ENCODE peak calls at places on chromosomes 12 and 14, in nine cellular contexts. X is tibial nerve, N is heart right ventricle, B is mammary epithelial cell, T is esophagus squamous epithelium, R is psoas muscle, U is fibroblast of mammary gland, S is nephron progenitor cell, H is progenitor cell of endocrine pancreas. E is an unnamed sample.

GRCh38 chr12:3655331-3655900 is 97.5 kb downstream of the CRACR2A start:
- DNase-seq in X (no peak), N (no peak), B (peak), T (no peak), R (no peak), U (peak), S (no peak), H (no peak), E (peak)

GRCh38 chr12:27906127-27906500 is 66.4 kb downstream of the PTHLH start:
- DNase-seq in X (no peak), N (no peak), B (peak), T (no peak), R (no peak), U (peak), S (no peak), H (no peak), E (no peak)

GRCh38 chr14:66295386-66295785 is 190.8 kb upstream of the CCDC196 start:
- DNase-seq in X (no peak), N (no peak), B (no peak), T (no peak), R (no peak), U (no peak), S (no peak), H (no peak), E (no peak)

GRCh38 chr12:90203556-90203955 is 494.9 kb upstream of the ATP2B1 start:
- DNase-seq in X (no peak), N (no peak), B (no peak), T (no peak), R (no peak), U (no peak), S (no peak), H (no peak), E (no peak)

GRCh38 chr14:32524609-32525391 is 195.7 kb downstream of the AKAP6 start:
- DNase-seq in X (no peak), N (no peak), B (no peak), T (no peak), R (no peak), U (peak), S (no peak), H (no peak), E (no peak)

GRCh38 chr12:6605425-6606330 is 1.5 kb downstream of the CHD4 start:
- DNase-seq in X (no peak), N (peak), B (peak), T (no peak), R (peak), U (peak), S (peak), H (no peak), E (no peak)

GRCh38 chr12:114245555-114245954 is 160.4 kb downstream of the TBX5 start:
- DNase-seq in X (no peak), N (no peak), B (no peak), T (no peak), R (no peak), U (peak), S (no peak), H (no peak), E (no peak)

GRCh38 chr12:89346741-89347324 is 5.5 kb downstream of the DUSP6 start:
- DNase-seq in X (no peak), N (peak), B (peak), T (no peak), R (no peak), U (peak), S (no peak), H (no peak), E (no peak)

GRCh38 chr12:38664661-38665269 is 240.6 kb downstream of the CPNE8 start:
- DNase-seq in X (no peak), N (no peak), B (peak), T (no peak), R (no peak), U (peak), S (no peak), H (no peak), E (peak)

GRCh38 chr12:8145754-8146415 is 10.9 kb upstream of the ZNF705A start:
- DNase-seq in X (no peak), N (peak), B (peak), T (no peak), R (peak), U (peak), S (peak), H (no peak), E (peak)

GRCh38 chr14:21476526-21476924 is 234 bp downstream of the RAB2B start:
- DNase-seq in X (peak), N (no peak), B (peak), T (no peak), R (peak), U (no peak), S (peak), H (peak), E (peak)

GRCh38 chr14:81386379-81386778 is 13.7 kb downstream of the STON2 start:
- DNase-seq in X (no peak), N (no peak), B (no peak), T (no peak), R (no peak), U (no peak), S (no peak), H (no peak), E (no peak)

GRCh38 chr12:24172773-24173447 is 223.4 kb upstream of the SOX5 start:
- DNase-seq in X (no peak), N (no peak), B (no peak), T (no peak), R (no peak), U (no peak), S (peak), H (no peak), E (no peak)

GRCh38 chr14:94884616-94885230 is 114.8 kb upstream of the GSC start:
- DNase-seq in X (no peak), N (no peak), B (no peak), T (no peak), R (no peak), U (no peak), S (no peak), H (no peak), E (no peak)

GRCh38 chr14:83173687-83174086 is 1640.0 kb upstream of the SEL1L start:
- DNase-seq in X (no peak), N (no peak), B (no peak), T (no peak), R (no peak), U (no peak), S (no peak), H (no peak), E (no peak)

GRCh38 chr14:75339059-75339458 is 60.4 kb downstream of the FOS start:
- DNase-seq in X (no peak), N (no peak), B (peak), T (no peak), R (no peak), U (peak), S (no peak), H (no peak), E (no peak)

GRCh38 chr14:36646664-36647416 is 14.8 kb upstream of the PAX9 start:
- DNase-seq in X (no peak), N (no peak), B (peak), T (no peak), R (peak), U (no peak), S (peak), H (peak), E (no peak)

GRCh38 chr12:89494411-89495231 is 30.0 kb downstream of the GALNT4 start:
- DNase-seq in X (no peak), N (no peak), B (peak), T (no peak), R (no peak), U (peak), S (no peak), H (no peak), E (no peak)

GRCh38 chr12:94139816-94140215 is 8.6 kb upstream of the PLXNC1 start:
- DNase-seq in X (no peak), N (no peak), B (no peak), T (no peak), R (no peak), U (no peak), S (no peak), H (no peak), E (no peak)

GRCh38 chr12:94134226-94134795 is 14.1 kb upstream of the PLXNC1 start:
- DNase-seq in X (no peak), N (peak), B (peak), T (no peak), R (no peak), U (peak), S (no peak), H (no peak), E (no peak)
- TF ChIP-seq CTCF in X (peak), N (peak), B (peak), T (peak), R (peak), U (peak), S (peak), H (peak), E (peak)

GRCh38 chr14:64891173-64891838 is 11.6 kb upstream of the SPTB start:
- DNase-seq in X (no peak), N (no peak), B (no peak), T (no peak), R (no peak), U (no peak), S (no peak), H (no peak), E (no peak)

GRCh38 chr14:64889352-64889751 is 9.6 kb upstream of the SPTB start:
- DNase-seq in X (no peak), N (no peak), B (no peak), T (no peak), R (no peak), U (no peak), S (no peak), H (no peak), E (no peak)

GRCh38 chr14:64891839-64892375 is 12.2 kb upstream of the SPTB start:
- DNase-seq in X (no peak), N (peak), B (peak), T (no peak), R (no peak), U (peak), S (peak), H (no peak), E (no peak)
- TF ChIP-seq CTCF in X (peak), N (peak), B (peak), T (peak), R (peak), U (peak), S (peak), H (peak), E (peak)

DNA sequence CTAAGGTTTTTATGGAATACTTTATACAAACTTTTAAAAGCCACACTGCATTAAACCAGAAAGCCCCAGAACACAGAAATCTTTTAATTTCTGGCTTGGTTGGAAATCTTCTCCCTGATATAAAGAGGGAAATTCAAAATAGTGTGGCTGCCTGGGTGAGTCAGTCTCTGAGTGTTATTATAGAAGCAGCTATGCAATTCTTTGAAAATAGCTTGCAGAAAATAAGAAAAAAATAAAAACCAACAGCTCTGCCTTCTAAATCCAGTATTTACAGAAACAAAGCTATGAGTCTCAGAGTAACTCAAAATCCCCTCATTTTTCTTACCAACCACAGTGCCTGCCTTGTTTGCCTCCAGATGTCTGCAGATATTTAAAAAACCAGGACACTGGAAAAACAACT is 68.5 kb upstream of the FERMT2 start:
- DNase-seq in X (no peak), N (no peak), B (no peak), T (no peak), R (no peak), U (no peak), S (no peak), H (no peak), E (no peak)
- TF ChIP-seq CTCF in X (no peak), N (no peak), B (no peak), T (no peak), R (no peak), U (no peak), S (no peak), H (no peak), E (no peak)

GRCh38 chr14:105198588-105198987 is 17.5 kb upstream of the NUDT14 start:
- DNase-seq in X (no peak), N (no peak), B (no peak), T (no peak), R (no peak), U (no peak), S (no peak), H (no peak), E (no peak)
- TF ChIP-seq CTCF in X (no peak), N (no peak), B (no peak), T (no peak), R (no peak), U (no peak), S (no peak), H (peak), E (peak)

DNA sequence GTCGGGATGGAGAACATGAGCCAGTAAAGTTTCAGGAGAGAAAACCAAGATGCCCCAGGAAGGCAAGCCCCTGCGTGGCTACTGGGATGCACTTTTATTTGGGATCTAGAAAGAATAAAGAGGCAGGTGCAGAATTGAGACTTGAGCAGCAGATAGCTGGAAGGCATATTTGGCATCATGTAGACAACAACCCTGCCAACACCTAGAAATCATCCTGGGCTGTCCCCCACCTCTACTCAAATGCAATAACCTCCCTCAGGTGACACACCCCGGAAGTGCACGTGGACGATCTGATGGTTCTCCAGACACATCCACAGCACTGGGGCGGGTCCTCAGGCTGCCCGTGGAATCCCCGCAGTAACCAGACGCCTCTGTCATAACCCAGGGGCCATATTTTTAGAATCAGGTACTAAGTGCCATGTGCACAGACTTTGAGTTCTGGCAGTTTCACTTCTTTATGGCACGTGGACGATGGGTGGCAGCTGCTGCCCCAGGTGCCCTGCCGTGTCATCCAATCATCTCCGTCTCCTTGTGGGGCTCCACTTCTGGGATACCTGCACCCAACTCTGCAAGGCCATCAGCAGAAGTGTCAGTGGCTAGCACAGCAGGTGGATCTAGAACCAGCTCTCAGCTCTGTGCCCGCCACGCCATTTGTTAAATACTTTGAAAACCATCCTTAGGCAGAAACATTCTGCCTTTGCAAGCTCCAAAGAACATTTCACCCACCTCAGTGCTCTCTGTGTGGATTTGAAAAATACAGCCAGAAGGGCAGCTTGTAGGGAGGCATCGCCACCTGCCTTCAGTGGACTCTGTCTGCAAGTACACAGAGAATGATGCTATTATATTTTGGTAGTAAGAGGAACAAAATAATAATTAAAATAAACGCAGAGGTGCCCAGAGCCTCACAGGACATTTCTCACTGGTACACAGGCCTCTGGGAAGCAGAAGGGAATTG is 771.7 kb upstream of the TMEM132C start:
- DNase-seq in X (no peak), N (no peak), B (no peak), T (no peak), R (no peak), U (no peak), S (no peak), H (no peak), E (no peak)
- TF ChIP-seq CTCF in X (no peak), N (no peak), B (no peak), T (no peak), R (no peak), U (no peak), S (no peak), H (no peak), E (no peak)

E was measured in glutamatergic neuron.